ENCODE peak calls at places on chromosome 12, in five cellular contexts. K, N, Q, E and A are unnamed samples.

GRCh38 chr12:29428630-29429029 is 47.7 kb upstream of the ERGIC2 start:
- DNase-seq in K (no peak), N (no peak), Q (no peak), E (peak; percentile 90), A (no peak)

GRCh38 chr12:54988402-54989054 is 4.0 kb upstream of the TESPA1 start:
- DNase-seq in K (no peak), N (no peak), Q (no peak), E (peak; percentile 9), A (no peak)

GRCh38 chr12:103930787-103931536 is 752 bp downstream of the HSP90B1 start:
- DNase-seq in K (peak; percentile 32), N (peak; percentile 26), Q (no peak), E (no peak), A (peak; percentile 41)

GRCh38 chr12:49866859-49867579 is 24.1 kb upstream of the BCDIN3D start:
- DNase-seq in K (peak; percentile 92), N (peak; percentile 74), Q (peak; percentile 54), E (peak; percentile 64), A (peak; percentile 85)

GRCh38 chr12:25761356-25761755 is 197.1 kb upstream of the RASSF8 start:
- DNase-seq in K (no peak), N (no peak), Q (no peak), E (no peak), A (no peak)

GRCh38 chr12:20184514-20184913 is 183.8 kb upstream of the PDE3A start:
- DNase-seq in K (no peak), N (no peak), Q (no peak), E (no peak), A (no peak)

GRCh38 chr12:59149995-59150642 is 229.8 kb upstream of the LRIG3 start:
- DNase-seq in K (no peak), N (peak; percentile 69), Q (no peak), E (peak; percentile 81), A (peak; percentile 10)

GRCh38 chr12:64085996-64086395 is 136.1 kb downstream of the KICS2 start:
- DNase-seq in K (no peak), N (no peak), Q (no peak), E (no peak), A (no peak)

GRCh38 chr12:105738036-105738435 is 400.7 kb downstream of the NUAK1 start:
- DNase-seq in K (no peak), N (no peak), Q (no peak), E (peak; percentile 57), A (no peak)

GRCh38 chr12:130587966-130588365 is 128.1 kb downstream of the RIMBP2 start:
- DNase-seq in K (no peak), N (no peak), Q (no peak), E (no peak), A (no peak)

GRCh38 chr12:91094036-91094660 is 17.1 kb downstream of the LUM start:
- DNase-seq in K (no peak), N (no peak), Q (no peak), E (peak; percentile 45), A (no peak)

GRCh38 chr12:123364532-123365140 is at the start of gene SBNO1:
- DNase-seq in K (peak; percentile 93), N (peak; percentile 93), Q (peak; percentile 60), E (peak; percentile 91), A (peak; percentile 76)

GRCh38 chr12:92556141-92556540 is 146.6 kb upstream of the PLEKHG7 start:
- DNase-seq in K (no peak), N (no peak), Q (no peak), E (no peak), A (no peak)

GRCh38 chr12:127162902-127163301 is 1104.1 kb upstream of the TMEM132C start:
- DNase-seq in K (no peak), N (no peak), Q (no peak), E (peak; percentile 55), A (no peak)

GRCh38 chr12:95690861-95691635 is 99.5 kb downstream of the NTN4 start:
- DNase-seq in K (no peak), N (no peak), Q (no peak), E (no peak), A (peak; percentile 93)

GRCh38 chr12:132285991-132286681 is 43.3 kb downstream of the GALNT9 start:
- DNase-seq in K (peak; percentile 66), N (no peak), Q (no peak), E (no peak), A (no peak)

GRCh38 chr12:25518512-25518911 is 34.6 kb downstream of the LMNTD1 start:
- DNase-seq in K (no peak), N (no peak), Q (no peak), E (no peak), A (no peak)

GRCh38 chr12:22544038-22544979 is at the start of gene C2CD5:
- DNase-seq in K (peak; percentile 98), N (peak; percentile 96), Q (peak; percentile 93), E (peak; percentile 98), A (peak; percentile 97)

GRCh38 chr12:86601550-86602308 is 345.5 kb upstream of the MGAT4C start:
- DNase-seq in K (peak; percentile 28), N (no peak), Q (no peak), E (no peak), A (no peak)
- H2BK12ac ChIP-seq in K (no peak overlapping the region), N (no peak overlapping the region), Q (no peak overlapping the region), E (no peak overlapping the region), A (no peak overlapping the region)

GRCh38 chr12:75703131-75703530 is 191.7 kb upstream of the KRR1 start:
- DNase-seq in K (no peak), N (no peak), Q (no peak), E (no peak), A (no peak)
- H2BK12ac ChIP-seq in K (no peak overlapping the region), N (no peak overlapping the region), Q (no peak overlapping the region), E (no peak overlapping the region), A (no peak overlapping the region)

GRCh38 chr12:71011261-71011660 is 90.7 kb upstream of the PTPRR start:
- DNase-seq in K (no peak), N (no peak), Q (no peak), E (peak; percentile 6), A (no peak)
- H2BK12ac ChIP-seq in K (no peak overlapping the region), N (no peak overlapping the region), Q (no peak overlapping the region), E (no peak overlapping the region), A (no peak overlapping the region)

GRCh38 chr12:4822572-4822971 is 87.1 kb upstream of the KCNA1 start:
- DNase-seq in K (no peak), N (no peak), Q (no peak), E (no peak), A (no peak)
- H2BK12ac ChIP-seq in K (no peak overlapping the region), N (no peak overlapping the region), Q (no peak overlapping the region), E (no peak overlapping the region), A (no peak overlapping the region)

DNA sequence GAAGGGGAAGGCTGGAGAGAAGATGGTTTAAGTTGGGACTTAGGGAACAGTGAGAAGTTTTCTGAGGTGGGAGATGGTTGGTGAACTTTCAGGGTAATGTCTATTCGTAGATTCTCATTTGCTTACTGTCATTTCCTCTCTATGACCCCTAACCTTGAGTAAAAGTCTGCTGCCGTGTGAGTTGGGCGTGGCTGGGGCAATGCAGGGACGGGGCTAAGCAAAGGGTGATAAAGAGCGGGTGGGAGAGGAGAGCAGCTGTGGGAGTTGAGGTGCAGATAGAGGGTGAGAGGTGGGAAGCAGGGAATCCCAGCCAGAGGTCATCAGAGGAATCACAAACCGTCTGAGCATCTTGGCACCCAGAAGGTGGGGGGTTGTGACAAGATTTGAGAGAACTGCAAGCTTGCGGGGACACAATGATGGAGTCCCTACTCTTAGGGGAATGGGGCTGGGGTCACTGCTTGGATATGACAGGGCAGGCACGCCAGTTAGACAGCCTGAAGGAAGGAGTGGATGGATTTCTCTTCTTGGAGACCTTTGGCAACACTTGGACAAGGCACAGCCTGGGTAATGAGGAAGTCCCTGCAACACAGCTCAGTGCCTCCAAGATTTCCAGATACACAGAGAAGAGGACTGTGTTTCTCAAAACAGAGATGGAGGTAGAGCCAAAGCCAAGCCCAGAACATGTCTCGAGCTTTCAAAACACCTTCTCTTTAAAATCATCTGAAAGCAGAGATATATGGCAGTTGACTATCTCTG is 45.9 kb upstream of the CTDSP2 start:
- DNase-seq in K (no peak), N (no peak), Q (no peak), E (no peak), A (no peak)
- H2BK12ac ChIP-seq in K (no peak overlapping the region), N (no peak overlapping the region), Q (peak overlapping the region; percentile 17), E (peak overlapping the region; percentile 86), A (no peak overlapping the region)

GRCh38 chr12:113220593-113221180 is 577 bp upstream of the TPCN1 start:
- DNase-seq in K (no peak), N (no peak), Q (no peak), E (no peak), A (no peak)
- H2BK12ac ChIP-seq in K (no peak overlapping the region), N (no peak overlapping the region), Q (peak overlapping the region; percentile 75), E (no peak overlapping the region), A (no peak overlapping the region)

GRCh38 chr12:18677189-18677588 is 60.6 kb downstream of the PLCZ1 start:
- DNase-seq in K (no peak), N (no peak), Q (no peak), E (no peak), A (no peak)
- H2BK12ac ChIP-seq in K (no peak overlapping the region), N (no peak overlapping the region), Q (no peak overlapping the region), E (no peak overlapping the region), A (no peak overlapping the region)

DNA sequence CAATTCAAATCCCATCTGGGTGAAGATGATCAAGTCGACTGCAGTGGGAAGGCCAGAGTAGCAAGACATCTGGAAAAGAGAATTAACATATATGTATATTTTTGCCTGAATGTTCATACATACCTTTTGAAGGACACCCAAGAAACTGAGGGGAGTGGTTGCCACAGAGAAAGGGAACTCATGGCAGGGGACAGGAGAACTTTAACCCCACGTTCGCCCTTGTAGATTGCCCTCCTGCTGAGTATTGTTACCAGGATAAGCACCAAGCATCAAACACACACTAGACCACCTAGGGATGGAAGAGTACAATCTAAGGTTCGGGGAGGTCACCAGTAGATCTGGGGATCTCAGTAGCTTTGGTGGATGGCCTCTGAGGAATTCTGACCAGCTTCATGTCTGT is 9.7 kb downstream of the KRT1 start:
- DNase-seq in K (no peak), N (no peak), Q (no peak), E (no peak), A (no peak)
- H2BK12ac ChIP-seq in K (no peak overlapping the region), N (no peak overlapping the region), Q (no peak overlapping the region), E (no peak overlapping the region), A (no peak overlapping the region)

DNA sequence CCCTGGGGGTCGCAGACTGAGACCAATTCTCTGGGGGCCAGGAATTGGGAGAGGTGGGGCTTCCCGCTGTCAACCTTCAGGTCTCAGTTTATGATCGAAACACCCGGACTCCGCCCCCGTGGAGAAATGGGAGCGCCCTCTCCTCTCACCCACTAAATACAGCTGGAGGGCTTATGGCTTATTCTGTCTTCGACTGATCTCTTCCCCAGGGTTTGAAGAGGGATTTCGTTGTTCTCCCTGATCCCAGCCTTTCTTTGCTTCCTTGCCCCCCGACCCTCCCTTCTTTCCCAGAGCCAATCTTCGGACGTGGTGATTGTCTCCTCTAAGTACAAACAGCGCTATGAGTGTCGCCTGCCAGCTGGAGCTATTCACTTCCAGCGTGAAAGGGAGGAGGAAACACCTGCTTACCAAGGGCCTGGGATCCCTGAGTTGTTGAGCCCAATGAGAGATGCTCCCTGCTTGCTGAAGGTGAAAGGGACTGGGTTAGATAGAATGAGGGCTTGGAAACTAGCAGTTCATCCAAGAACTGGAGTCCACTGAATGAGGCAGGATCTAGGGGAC is 607 bp downstream of the OS9 start:
- DNase-seq in K (no peak), N (peak; percentile 2), Q (no peak), E (peak; percentile 37), A (peak; percentile 9)
- H2BK12ac ChIP-seq in K (no peak overlapping the region), N (no peak overlapping the region), Q (no peak overlapping the region), E (no peak overlapping the region), A (no peak overlapping the region)

DNA sequence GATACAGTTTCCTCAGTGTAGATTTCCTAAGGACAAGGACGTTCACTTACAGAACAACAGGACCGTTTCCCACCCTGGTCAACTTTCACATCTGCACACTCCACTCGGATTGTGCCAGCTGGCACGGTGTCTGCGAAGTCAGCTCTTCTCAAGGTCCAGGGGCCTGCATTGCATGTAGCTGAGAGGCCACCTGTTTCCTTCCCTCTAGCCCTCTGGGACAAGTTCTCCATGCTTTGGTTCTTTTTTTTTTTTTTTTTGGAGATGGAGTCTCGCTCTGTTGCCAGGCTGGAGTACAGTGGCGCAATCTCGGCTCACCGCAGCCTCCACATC is 16.5 kb downstream of the ACADS start:
- DNase-seq in K (no peak), N (no peak), Q (no peak), E (no peak), A (no peak)
- H2BK12ac ChIP-seq in K (no peak overlapping the region), N (no peak overlapping the region), Q (no peak overlapping the region), E (no peak overlapping the region), A (no peak overlapping the region)